ENCODE peak calls at places on chromosome 20, in six cellular contexts. M is spleen, H is stomach, Q is progenitor cell of endocrine pancreas, I is cardiac muscle cell, W is B cell. Y is an unnamed sample.
A peak's percentile ranks its signal among the peaks of the same experiment; 100 is the strongest.

GRCh38 chr20:58985656-58986055 is 4.6 kb downstream of the NELFCD start:
- DNase-seq in H (peak; percentile 13), M (no peak), I (no peak), W (no peak), Q (no peak), Y (no peak)

GRCh38 chr20:25457886-25458680 is 50.6 kb downstream of the GINS1 start:
- DNase-seq in I (no peak), Q (no peak), H (no peak), W (no peak), M (peak; percentile 67), Y (no peak)

GRCh38 chr20:21529863-21530262 is 16.0 kb upstream of the NKX2-2 start:
- DNase-seq in W (no peak), I (no peak), H (no peak), M (no peak), Q (no peak), Y (no peak)

GRCh38 chr20:15859061-15859460 is 714.2 kb downstream of the KIF16B start:
- DNase-seq in M (no peak), I (no peak), W (no peak), Q (no peak), H (no peak), Y (no peak)

GRCh38 chr20:53044296-53044695 is 72.1 kb downstream of the TSHZ2 start:
- DNase-seq in I (no peak), H (no peak), W (no peak), Q (no peak), M (no peak), Y (no peak)

GRCh38 chr20:38115896-38116295 is 49.2 kb downstream of the TGM2 start:
- DNase-seq in W (no peak), I (no peak), Q (no peak), H (no peak), M (no peak), Y (no peak)

GRCh38 chr20:9903048-9903651 is 64.3 kb upstream of the PAK5 start:
- DNase-seq in Q (no peak), H (no peak), W (no peak), M (no peak), I (peak; percentile 44), Y (no peak)

GRCh38 chr20:61163027-61163426 is 89.0 kb upstream of the CDH4 start:
- DNase-seq in H (no peak), M (no peak), Q (no peak), W (no peak), I (no peak), Y (no peak)

GRCh38 chr20:49386848-49387605 is 95.4 kb downstream of the KCNB1 start:
- DNase-seq in I (no peak), Q (no peak), W (no peak), M (peak; percentile 28), H (no peak), Y (no peak)

GRCh38 chr20:14775778-14776177 is 438.4 kb upstream of the FLRT3 start:
- DNase-seq in W (no peak), M (no peak), H (peak; percentile 58), I (no peak), Q (no peak), Y (no peak)

GRCh38 chr20:22312744-22313346 is 271.5 kb downstream of the FOXA2 start:
- DNase-seq in M (no peak), I (peak; percentile 61), H (peak; percentile 31), Q (peak; percentile 16), W (no peak), Y (no peak)

GRCh38 chr20:7606941-7607340 is 333.3 kb downstream of the HAO1 start:
- DNase-seq in I (no peak), W (no peak), Q (no peak), H (no peak), M (no peak), Y (no peak)

GRCh38 chr20:53387983-53388675 is 205.5 kb downstream of the ZNF217 start:
- DNase-seq in I (no peak), M (no peak), W (no peak), Q (no peak), H (no peak), Y (no peak)

GRCh38 chr20:52104546-52105044 is 87.0 kb downstream of the ZFP64 start:
- DNase-seq in W (peak; percentile 36), M (no peak), H (no peak), Q (no peak), I (peak; percentile 13), Y (no peak)

GRCh38 chr20:58550661-58551060 is 35.5 kb upstream of the APCDD1L start:
- DNase-seq in Q (no peak), W (no peak), I (no peak), M (no peak), H (peak; percentile 23), Y (no peak)

GRCh38 chr20:5741089-5741488 is 9.1 kb upstream of the SHLD1 start:
- DNase-seq in I (no peak), W (no peak), Q (no peak), M (no peak), H (no peak), Y (no peak)

GRCh38 chr20:38343107-38343797 is 3.0 kb upstream of the LBP start:
- DNase-seq in Q (no peak), H (peak; percentile 65), M (no peak), I (no peak), W (no peak), Y (no peak)

GRCh38 chr20:41003143-41003932 is 25.3 kb upstream of the TOP1 start:
- DNase-seq in I (no peak), H (peak; percentile 74), M (no peak), W (no peak), Q (no peak), Y (no peak)

DNA sequence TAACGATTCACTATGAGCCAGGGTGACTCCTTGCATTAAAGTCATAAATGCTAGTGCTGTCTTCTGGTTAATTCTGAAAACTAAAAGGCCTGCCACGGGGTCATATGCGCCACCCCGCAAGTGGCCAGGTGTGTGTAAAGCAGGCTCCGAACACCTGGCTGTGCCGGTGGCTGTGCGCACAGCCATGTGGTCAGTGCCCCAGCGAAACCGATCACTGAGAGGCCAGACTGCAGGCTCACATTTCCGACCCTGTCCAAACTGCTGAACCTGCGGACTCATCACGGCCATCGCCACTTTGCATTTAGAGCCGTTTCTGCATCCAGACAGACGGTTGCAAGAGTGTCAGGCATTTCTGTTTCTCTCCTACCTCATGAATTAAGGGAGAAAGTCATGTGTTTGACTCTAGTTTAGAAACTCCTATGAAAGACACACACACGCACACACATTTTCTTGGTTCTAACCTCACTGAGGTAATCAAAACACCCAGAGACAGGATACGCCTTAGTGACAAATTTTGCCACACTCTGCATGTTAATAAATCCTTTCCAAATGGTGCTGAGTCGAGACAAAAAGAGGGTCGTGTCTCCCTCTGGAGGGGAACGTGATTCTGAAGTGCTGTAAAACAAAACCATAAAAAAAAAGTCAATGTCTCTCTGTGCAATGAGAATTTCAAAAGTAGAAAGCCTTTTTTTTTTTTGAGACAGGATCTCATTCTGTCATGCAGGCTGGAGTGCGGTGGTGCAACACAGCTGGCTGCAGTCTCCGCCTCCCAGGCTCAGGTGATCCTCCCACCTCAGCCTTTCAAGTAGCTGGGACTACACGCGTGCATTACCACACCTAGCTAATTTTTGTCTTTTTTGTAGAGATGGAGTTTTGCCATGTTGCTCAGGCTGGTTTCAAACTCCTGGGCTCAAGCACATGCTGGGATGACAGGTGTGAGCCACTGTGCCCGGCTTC is 31.0 kb upstream of the TCFL5 start:
- DNase-seq in I (no peak), H (no peak), W (no peak), M (peak; percentile 21), Q (no peak), Y (no peak)
- TF ChIP-seq CTCF in I (no peak), H (no peak), W (no peak), M (no peak), Q (no peak), Y (no peak)

GRCh38 chr20:3000852-3001523 is 42.4 kb upstream of the GNRH2 start:
- DNase-seq in Q (no peak), W (no peak), H (no peak), M (no peak), I (peak; percentile 37), Y (no peak)
- TF ChIP-seq CTCF in Q (peak; percentile 71), W (peak; percentile 75), H (no peak), M (peak; percentile 33), I (peak; percentile 58), Y (peak; percentile 42)

GRCh38 chr20:45823949-45824835 is 2.9 kb downstream of the TNNC2 start:
- DNase-seq in I (peak; percentile 52), M (peak; percentile 85), W (peak; percentile 79), Q (peak; percentile 15), H (peak; percentile 62), Y (no peak)
- TF ChIP-seq CTCF in I (peak; percentile 53), M (peak; percentile 51), W (no peak), Q (peak; percentile 36), H (no peak), Y (peak; percentile 41)

GRCh38 chr20:667351-668034 is 8.1 kb downstream of the SCRT2 start:
- DNase-seq in Q (peak; percentile 40), I (peak; percentile 66), W (no peak), M (peak; percentile 89), H (peak; percentile 68), Y (no peak)
- TF ChIP-seq CTCF in Q (peak; percentile 79), I (peak; percentile 95), W (peak; percentile 64), M (peak; percentile 73), H (no peak), Y (peak; percentile 83)

GRCh38 chr20:32437391-32438074 is 79.4 kb downstream of the ASXL1 start:
- DNase-seq in H (no peak), I (no peak), Q (no peak), W (peak; percentile 43), M (no peak), Y (no peak)
- TF ChIP-seq CTCF in H (no peak), I (peak; percentile 21), Q (peak; percentile 74), W (peak; percentile 37), M (no peak), Y (no peak)

GRCh38 chr20:3358676-3359340 is 48.7 kb downstream of the DNAAF9 start:
- DNase-seq in I (no peak), M (no peak), H (no peak), Q (no peak), W (no peak), Y (no peak)
- TF ChIP-seq CTCF in I (no peak), M (no peak), H (no peak), Q (peak; percentile 22), W (no peak), Y (no peak)

DNA sequence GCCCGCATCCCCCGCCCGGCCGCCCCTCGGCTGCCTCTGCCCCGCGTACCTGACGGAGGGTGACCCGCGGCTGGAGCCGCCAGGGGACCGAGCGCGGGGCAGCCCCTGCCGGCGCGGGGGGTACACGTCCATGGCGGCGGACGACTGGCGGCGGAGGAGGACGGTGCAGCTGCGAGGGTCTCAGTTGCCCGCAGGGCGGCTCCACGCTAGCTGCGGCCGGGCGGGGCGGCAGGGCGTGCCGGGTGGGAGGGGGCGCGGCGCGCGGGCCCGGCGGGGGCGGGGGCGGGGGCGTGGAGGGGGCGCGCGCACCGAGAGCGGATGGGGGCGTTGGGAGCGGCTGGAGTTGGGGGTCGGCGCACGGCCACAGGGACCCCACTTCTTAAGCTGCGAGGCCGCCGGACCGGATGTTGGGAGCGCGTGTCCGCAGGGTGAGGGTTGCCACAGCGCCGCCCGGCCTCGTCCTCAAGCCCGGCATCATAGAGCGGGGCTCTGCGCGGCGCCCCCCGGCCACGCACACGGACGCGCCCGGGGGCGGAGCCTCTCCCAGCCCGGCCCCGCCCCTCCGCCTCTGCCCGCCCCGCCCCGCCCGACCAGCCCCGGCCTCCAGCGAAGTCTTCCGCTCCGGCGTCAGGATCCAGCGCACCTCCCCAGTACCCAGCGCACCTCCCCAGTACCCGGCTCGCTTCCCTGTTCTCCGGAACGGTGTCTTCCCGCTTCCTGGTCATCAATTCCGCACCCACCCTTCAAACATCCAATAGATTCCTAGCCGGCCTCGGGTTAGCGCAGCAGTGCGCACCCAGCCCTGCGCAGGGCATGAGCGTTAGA is at the start of gene DNAAF9:
- DNase-seq in I (peak; percentile 88), Q (peak; percentile 69), M (peak; percentile 92), W (peak; percentile 96), H (peak; percentile 81), Y (peak; percentile 35)
- TF ChIP-seq CTCF in I (peak; percentile 18), Q (peak; percentile 63), M (peak; percentile 42), W (peak; percentile 44), H (no peak), Y (no peak)

GRCh38 chr20:50388733-50389436 is 121.3 kb upstream of the PTPN1 start:
- DNase-seq in H (peak; percentile 53), M (no peak), Q (no peak), W (no peak), I (no peak), Y (no peak)
- TF ChIP-seq CTCF in H (no peak), M (no peak), Q (no peak), W (no peak), I (no peak), Y (no peak)

Y was measured in D721Med.